ENCODE peak calls at places on chromosomes 4 and X, in five cellular contexts. I is thoracic aorta, Z is lower leg skin, E is AG09309, L is progenitor cell of endocrine pancreas. O is an unnamed sample.

GRCh38 chr4:25454491-25454890 is 77.4 kb downstream of the ANAPC4 start:
- DNase-seq in I (no peak), Z (no peak), E (no peak), L (no peak), O (no peak)

GRCh38 chrX:39969099-39969825 is 128.5 kb downstream of the BCOR start:
- DNase-seq in I (no peak), Z (no peak), E (no peak), L (no peak), O (no peak)

GRCh38 chr4:37780444-37781133 is 45.9 kb upstream of the PGM2 start:
- DNase-seq in I (no peak), Z (no peak), E (no peak), L (no peak), O (no peak)

GRCh38 chrX:90617710-90618325 is 696.1 kb downstream of the TGIF2LX start:
- DNase-seq in I (no peak), Z (no peak), E (no peak), L (no peak), O (no peak)

GRCh38 chrX:10620121-10620699 is at the start of gene MID1:
- DNase-seq in I (peak; percentile 13), Z (peak; percentile 92), E (no peak), L (peak; percentile 33), O (peak; percentile 77)

GRCh38 chrX:11629593-11630211 is 36.0 kb downstream of the ARHGAP6 start:
- DNase-seq in I (peak; percentile 33), Z (no peak), E (peak; percentile 25), L (no peak), O (peak; percentile 21)

GRCh38 chr4:26320159-26320452 is 708 bp upstream of the RBPJ start:
- DNase-seq in I (no peak), Z (no peak), E (no peak), L (peak; percentile 12), O (peak; percentile 28)

GRCh38 chr4:87060957-87061356 is 126.1 kb downstream of the AFF1 start:
- DNase-seq in I (no peak), Z (no peak), E (peak; percentile 74), L (no peak), O (peak; percentile 93)

GRCh38 chr4:112509243-112510190 is 6.5 kb downstream of the NEUROG2 start:
- DNase-seq in I (no peak), Z (no peak), E (no peak), L (no peak), O (peak; percentile 21)

GRCh38 chr4:8687083-8687482 is 94.5 kb downstream of the CPZ start:
- DNase-seq in I (no peak), Z (no peak), E (no peak), L (no peak), O (no peak)

GRCh38 chr4:159871141-159871540 is 768.3 kb downstream of the RAPGEF2 start:
- DNase-seq in I (no peak), Z (no peak), E (no peak), L (no peak), O (no peak)

GRCh38 chrX:11504234-11504633 is 161.5 kb downstream of the ARHGAP6 start:
- DNase-seq in I (no peak), Z (no peak), E (no peak), L (no peak), O (no peak)

GRCh38 chr4:113411496-113411938 is 350.0 kb downstream of the CAMK2D start:
- DNase-seq in I (no peak), Z (no peak), E (peak; percentile 83), L (no peak), O (peak; percentile 69)

GRCh38 chr4:60133414-60133813 is 1066.7 kb upstream of the ADGRL3 start:
- DNase-seq in I (no peak), Z (no peak), E (no peak), L (no peak), O (no peak)

GRCh38 chrX:129980043-129980442 is 2.4 kb upstream of the BCORL1 start:
- DNase-seq in I (no peak), Z (peak; percentile 89), E (no peak), L (peak; percentile 15), O (no peak)

GRCh38 chrX:24245201-24245600 is 68.7 kb downstream of the SUPT20HL2 start:
- DNase-seq in I (no peak), Z (no peak), E (peak; percentile 57), L (no peak), O (peak; percentile 65)

GRCh38 chrX:9308426-9308825 is 156.4 kb upstream of the TBL1X start:
- DNase-seq in I (no peak), Z (no peak), E (no peak), L (no peak), O (no peak)

GRCh38 chr4:6426571-6427438 is 45.6 kb downstream of the PPP2R2C start:
- DNase-seq in I (no peak), Z (no peak), E (no peak), L (no peak), O (no peak)

GRCh38 chrX:121570072-121570841 is 522.8 kb downstream of the GLUD2 start:
- DNase-seq in I (no peak), Z (no peak), E (no peak), L (no peak), O (no peak)

GRCh38 chrX:121569609-121570008 is 522.2 kb downstream of the GLUD2 start:
- DNase-seq in I (no peak), Z (no peak), E (no peak), L (no peak), O (no peak)

DNA sequence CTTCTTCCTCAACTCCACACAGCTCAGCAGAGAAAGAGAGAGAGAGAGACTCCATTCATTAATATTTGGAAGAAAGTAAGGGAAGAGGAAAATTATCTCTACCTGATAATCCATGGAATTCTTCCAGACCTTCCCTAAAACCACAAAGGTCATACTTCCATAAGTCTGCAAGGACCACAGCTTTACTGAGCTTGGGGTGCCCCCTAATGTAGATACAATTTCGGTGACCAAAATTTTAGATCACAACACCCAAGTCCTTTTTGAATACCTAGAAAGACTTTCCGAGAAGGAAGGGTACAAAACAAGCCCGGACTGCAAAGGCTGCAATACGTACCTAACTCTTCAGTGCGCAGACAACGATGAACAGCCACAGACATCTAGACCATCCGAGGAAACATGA is 523.9 kb downstream of the GLUD2 start:
- DNase-seq in I (no peak), Z (no peak), E (no peak), L (no peak), O (no peak)
- TF ChIP-seq CTCF in I (no peak), Z (no peak), E (no peak), L (no peak), O (no peak)

GRCh38 chr4:118076958-118077766 is 42.9 kb downstream of the NDST3 start:
- DNase-seq in I (no peak), Z (no peak), E (no peak), L (no peak), O (peak; percentile 40)
- TF ChIP-seq CTCF in I (no peak), Z (no peak), E (peak; percentile 69), L (peak; percentile 46), O (peak; percentile 82)

GRCh38 chr4:663438-664428 is 10.3 kb downstream of the ATP5ME start:
- DNase-seq in I (no peak), Z (no peak), E (no peak), L (peak; percentile 44), O (no peak)
- TF ChIP-seq CTCF in I (no peak), Z (no peak), E (no peak), L (peak; percentile 29), O (no peak)

GRCh38 chr4:176492648-176493302 is 173.0 kb downstream of the SPCS3 start:
- DNase-seq in I (no peak), Z (no peak), E (no peak), L (no peak), O (no peak)

DNA sequence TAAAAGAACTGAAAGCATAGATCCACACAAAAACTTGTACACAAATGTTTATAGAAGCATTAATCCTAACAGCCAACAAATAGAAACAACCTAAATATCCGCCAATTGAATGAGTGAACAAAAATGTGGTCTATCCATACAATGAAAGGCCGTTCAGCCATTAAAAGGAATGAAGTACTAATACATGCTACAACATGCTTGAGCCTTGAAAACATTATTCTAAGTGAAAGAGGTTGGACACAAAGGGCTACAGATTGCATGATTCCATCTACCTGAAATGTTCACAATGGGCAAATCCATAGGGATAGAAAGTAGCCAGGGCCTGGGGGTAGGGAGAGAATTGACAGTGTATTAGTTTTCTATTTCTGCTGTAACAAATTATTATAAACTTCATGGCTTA is 169.2 kb downstream of the SPCS3 start:
- DNase-seq in I (no peak), Z (no peak), E (no peak), L (no peak), O (no peak)
- TF ChIP-seq CTCF in I (no peak), Z (no peak), E (no peak), L (no peak), O (no peak)

GRCh38 chr4:602559-602942 is 22.8 kb upstream of the PDE6B start:
- DNase-seq in I (no peak), Z (peak; percentile 90), E (no peak), L (peak; percentile 85), O (no peak)

GRCh38 chr4:600850-601515 is 24.4 kb upstream of the PDE6B start:
- DNase-seq in I (no peak), Z (peak; percentile 54), E (no peak), L (no peak), O (no peak)

GRCh38 chr4:605702-606425 is 19.5 kb upstream of the PDE6B start:
- DNase-seq in I (no peak), Z (peak; percentile 67), E (no peak), L (no peak), O (no peak)

GRCh38 chr4:601612-602558 is 23.5 kb upstream of the PDE6B start:
- DNase-seq in I (no peak), Z (peak; percentile 80), E (no peak), L (no peak), O (no peak)

GRCh38 chr4:604131-604530 is 21.2 kb upstream of the PDE6B start:
- DNase-seq in I (no peak), Z (no peak), E (no peak), L (no peak), O (no peak)
- TF ChIP-seq CTCF in I (no peak), Z (no peak), E (no peak), L (no peak), O (no peak)

DNA sequence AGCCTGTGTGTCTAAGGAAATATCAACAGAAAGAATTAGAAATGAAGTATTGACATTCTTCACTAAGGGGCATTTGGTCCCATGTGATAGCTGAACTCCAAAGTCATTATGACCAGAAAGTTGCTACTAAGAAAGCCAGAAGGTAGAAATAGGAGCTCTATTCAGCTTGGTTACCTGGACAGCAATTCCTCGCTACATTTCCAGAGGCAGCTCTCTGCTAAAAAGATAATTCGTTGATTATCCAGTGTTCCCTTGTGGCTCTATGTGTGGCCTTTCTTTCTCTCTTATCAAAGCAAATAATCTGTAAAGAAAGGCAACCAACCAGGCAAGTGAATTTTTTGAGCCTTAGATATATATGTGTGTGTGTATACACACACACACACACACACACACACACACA is 341.3 kb downstream of the ADGRL3 start:
- DNase-seq in I (no peak), Z (no peak), E (no peak), L (no peak), O (no peak)
- TF ChIP-seq CTCF in I (no peak), Z (no peak), E (no peak), L (peak; percentile 23), O (no peak)

GRCh38 chrX:118974908-118975671 is 672 bp downstream of the LONRF3 start:
- DNase-seq in I (no peak), Z (peak; percentile 86), E (no peak), L (peak; percentile 18), O (no peak)
- TF ChIP-seq CTCF in I (no peak), Z (no peak), E (no peak), L (no peak), O (no peak)

DNA sequence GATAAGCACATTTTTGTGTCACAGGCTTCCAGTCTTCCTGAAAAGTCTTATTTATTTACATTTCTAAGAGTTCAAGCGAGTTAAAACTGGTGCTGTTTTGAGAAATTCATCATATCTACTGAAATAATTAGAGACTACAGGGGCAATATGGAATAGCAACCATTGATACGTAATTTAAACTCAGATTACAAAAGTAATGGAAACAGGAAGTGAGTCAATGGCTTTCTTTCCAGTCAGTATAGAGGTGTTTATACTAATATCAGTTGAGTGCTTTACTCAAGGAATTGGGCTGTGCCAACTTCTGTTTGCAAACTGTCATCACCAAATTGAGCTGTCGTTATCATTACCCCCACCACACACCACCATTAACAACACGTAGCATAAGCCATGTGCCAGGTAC is 222.7 kb downstream of the COL25A1 start:
- DNase-seq in I (no peak), Z (no peak), E (no peak), L (no peak), O (no peak)
- TF ChIP-seq CTCF in I (no peak), Z (no peak), E (no peak), L (no peak), O (no peak)

O was measured in HFFc6.